ENCODE peak calls at places on chromosomes 5 and 9, in ten cellular contexts. Z is colonic mucosa, N is endothelial cell, J is neural crest cell, L is foreskin fibroblast, V is OCI-LY7, K is A549, S is NB4, G is ovary, X is cardiac fibroblast. C is an unnamed sample.

GRCh38 chr9:101353683-101354082 is 31.1 kb downstream of the BAAT start:
- DNase-seq in X (no peak), K (no peak), V (no peak), L (no peak), Z (no peak), G (no peak), S (no peak), N (no peak), J (no peak), C (no peak)

GRCh38 chr5:82272957-82273356 is 5.2 kb downstream of the RPS23 start:
- DNase-seq in K (no peak), X (no peak), J (no peak), N (no peak), L (no peak), V (no peak), S (peak; percentile 28), G (no peak), Z (no peak), C (no peak)

GRCh38 chr5:116626272-116626723 is 51.7 kb upstream of the SEMA6A start:
- DNase-seq in L (peak; percentile 50), Z (peak; percentile 73), X (peak; percentile 87), N (no peak), G (peak; percentile 97), S (peak; percentile 41), V (no peak), J (no peak), K (no peak), C (peak; percentile 79)

GRCh38 chr5:120124961-120125360 is 339.1 kb upstream of the PRR16 start:
- DNase-seq in X (peak; percentile 43), S (no peak), G (no peak), N (no peak), V (no peak), K (no peak), Z (no peak), L (peak; percentile 63), J (no peak), C (no peak)

GRCh38 chr9:83231039-83231438 is 168.1 kb upstream of the RASEF start:
- DNase-seq in N (peak; percentile 15), X (no peak), J (no peak), Z (no peak), V (no peak), S (no peak), K (no peak), G (no peak), L (peak; percentile 8), C (no peak)

GRCh38 chr5:119411291-119411934 is 40.9 kb upstream of the HSD17B4 start:
- DNase-seq in G (no peak), L (peak; percentile 68), X (peak; percentile 58), N (no peak), J (no peak), K (no peak), Z (no peak), V (peak; percentile 35), S (no peak), C (no peak)

GRCh38 chr9:128419061-128419925 is 1.4 kb upstream of the CERCAM start:
- DNase-seq in K (no peak), V (no peak), N (no peak), J (no peak), G (no peak), L (peak; percentile 54), Z (no peak), X (peak; percentile 57), S (no peak), C (no peak)

GRCh38 chr5:67206381-67207328 is 10.1 kb upstream of the CD180 start:
- DNase-seq in L (no peak), G (no peak), S (peak; percentile 87), V (peak; percentile 88), X (peak; percentile 40), J (no peak), N (no peak), K (peak; percentile 63), Z (peak; percentile 78), C (peak; percentile 86)

GRCh38 chr5:112848116-112848811 is 12.8 kb upstream of the SRP19 start:
- DNase-seq in V (peak; percentile 79), S (peak; percentile 75), L (peak; percentile 84), N (no peak), J (no peak), G (no peak), K (peak; percentile 33), Z (no peak), X (peak; percentile 82), C (peak; percentile 21)

GRCh38 chr9:126956929-126957686 is 42.5 kb downstream of the RALGPS1 start:
- DNase-seq in K (peak; percentile 17), S (no peak), Z (no peak), G (no peak), V (no peak), L (peak; percentile 21), J (no peak), X (peak; percentile 40), N (no peak), C (no peak)

DNA sequence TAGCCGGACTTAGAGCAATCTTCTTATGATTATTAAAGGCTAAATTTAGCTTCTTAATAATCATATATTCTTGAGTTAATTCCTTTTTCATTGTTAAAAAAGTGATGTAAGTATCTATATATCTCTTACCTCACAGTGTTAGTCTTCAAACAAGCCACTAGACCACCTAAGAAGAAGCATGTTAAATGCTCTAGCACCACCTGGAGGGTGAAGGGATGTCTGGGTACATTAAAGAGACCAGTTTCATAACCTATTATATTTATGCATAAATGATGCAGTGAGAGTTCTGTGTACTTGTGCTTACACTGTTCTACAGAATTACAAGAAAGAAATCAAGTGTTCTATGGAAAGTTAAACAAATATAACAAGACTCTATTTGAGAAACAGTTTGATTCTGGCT is 55.9 kb upstream of the SLCO6A1 start:
- DNase-seq in L (no peak), S (peak; percentile 24), N (no peak), G (no peak), K (no peak), J (no peak), Z (no peak), V (peak; percentile 1), X (peak; percentile 24), C (peak; percentile 10)
- TF ChIP-seq CTCF in L (no peak), S (no peak), N (no peak), G (no peak), K (no peak), J (peak; percentile 43), Z (no peak), V (peak; percentile 50), X (peak; percentile 24), C (no peak)

GRCh38 chr5:77560677-77561263 is 68.7 kb upstream of the WDR41 start:
- DNase-seq in K (peak; percentile 13), L (peak; percentile 65), N (peak; percentile 23), S (peak; percentile 71), G (no peak), J (no peak), X (peak; percentile 68), Z (no peak), V (peak; percentile 14), C (peak; percentile 26)
- TF ChIP-seq CTCF in K (peak; percentile 84), L (peak; percentile 43), N (no peak), S (peak; percentile 39), G (no peak), J (peak; percentile 76), X (peak; percentile 43), Z (peak; percentile 43), V (peak; percentile 71), C (peak; percentile 36)

GRCh38 chr9:138059196-138059595 is 181.6 kb downstream of the CACNA1B start:
- DNase-seq in J (no peak), V (no peak), S (no peak), G (no peak), X (no peak), K (no peak), Z (no peak), L (no peak), N (no peak), C (no peak)
- TF ChIP-seq CTCF in J (no peak), V (no peak), S (no peak), G (no peak), X (no peak), K (no peak), Z (no peak), L (no peak), N (no peak), C (no peak)

GRCh38 chr5:100577506-100577905 is 42.3 kb downstream of the FAM174A start:
- DNase-seq in G (no peak), N (no peak), S (no peak), V (no peak), X (no peak), K (no peak), Z (no peak), J (no peak), L (no peak), C (no peak)
- TF ChIP-seq CTCF in G (no peak), N (no peak), S (no peak), V (no peak), X (no peak), K (no peak), Z (no peak), J (no peak), L (no peak), C (no peak)

DNA sequence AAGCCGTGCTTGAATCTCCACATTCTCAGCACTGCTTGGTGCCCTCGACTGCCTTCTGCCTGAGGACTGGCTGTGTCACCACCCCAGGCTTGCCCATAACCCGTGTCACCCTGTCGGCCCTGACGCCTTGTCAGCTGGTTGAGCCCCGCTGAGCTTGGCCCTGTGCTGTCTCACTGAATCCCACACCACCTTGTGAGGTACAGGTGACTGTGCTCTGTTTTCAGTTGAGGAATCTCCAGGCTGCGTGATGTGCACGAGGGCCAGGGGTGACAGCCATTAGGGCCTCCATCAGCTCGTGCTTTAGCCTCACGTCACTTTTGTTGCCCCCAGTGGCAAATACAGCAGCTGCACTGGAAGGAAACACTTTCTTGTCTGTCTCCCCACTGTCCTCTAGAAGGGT is 90.7 kb downstream of the CACNA1B start:
- DNase-seq in N (no peak), S (no peak), V (peak; percentile 11), K (peak; percentile 29), Z (no peak), X (no peak), L (no peak), G (no peak), J (no peak), C (no peak)
- TF ChIP-seq CTCF in N (no peak), S (peak; percentile 27), V (peak; percentile 45), K (no peak), Z (no peak), X (no peak), L (no peak), G (no peak), J (no peak), C (no peak)

DNA sequence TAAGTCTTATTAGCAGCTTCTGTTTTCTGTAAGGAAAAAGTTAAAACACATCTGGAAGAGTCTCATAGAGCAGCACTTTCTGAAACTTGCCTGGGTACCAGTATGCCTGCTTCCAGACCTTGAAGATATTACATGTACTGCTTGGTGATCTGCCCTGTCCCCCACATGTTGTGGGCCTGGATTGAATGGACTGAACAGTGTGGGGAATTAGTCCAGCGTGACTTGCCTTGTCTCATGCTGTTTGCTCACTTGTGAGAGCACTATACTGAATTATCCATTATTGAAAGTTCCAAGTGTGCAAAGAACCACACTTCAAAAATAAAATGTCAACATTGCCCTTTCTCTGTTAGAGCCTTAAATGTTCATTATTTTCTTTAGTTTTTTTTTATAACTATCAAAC is 8.9 kb downstream of the CTNNA1 start:
- DNase-seq in J (no peak), N (no peak), V (no peak), X (no peak), G (no peak), L (no peak), Z (no peak), S (no peak), K (no peak), C (no peak)
- TF ChIP-seq CTCF in J (no peak), N (no peak), V (no peak), X (no peak), G (no peak), L (no peak), Z (no peak), S (no peak), K (no peak), C (no peak)